ENCODE peak calls at places on chromosomes 12 and 14, in six cellular contexts. Z is CD4-positive, alpha-beta T cell; G is activated CD8-positive, alpha-beta T cell treated with anti-CD3 and anti-CD28 coated beads for 36 hours; H is fibroblast of pulmonary artery; K is pancreas; F is lower leg skin. Q is an unnamed sample.

GRCh38 chr14:20782280-20782890 is 1.3 kb downstream of the RNASE6 start:
- DNase-seq in Z (no peak), G (peak), H (no peak), K (no peak), F (no peak), Q (no peak)

GRCh38 chr14:102938191-102938590 is 15.7 kb downstream of the AMN start:
- DNase-seq in Z (no peak), G (no peak), H (no peak), K (no peak), F (no peak), Q (no peak)

GRCh38 chr14:25150934-25151790 is 101.2 kb upstream of the STXBP6 start:
- DNase-seq in Z (no peak), G (no peak), H (peak), K (no peak), F (no peak), Q (peak)

GRCh38 chr12:30461011-30461670 is 234.5 kb downstream of the IPO8 start:
- DNase-seq in Z (no peak), G (no peak), H (no peak), K (no peak), F (no peak), Q (no peak)

GRCh38 chr12:104063712-104064030 is 660 bp upstream of the HCFC2 start:
- DNase-seq in Z (no peak), G (peak), H (peak), K (no peak), F (no peak), Q (no peak)

GRCh38 chr14:70753518-70753953 is 55.8 kb downstream of the MAP3K9 start:
- DNase-seq in Z (no peak), G (no peak), H (no peak), K (peak), F (no peak), Q (no peak)

GRCh38 chr12:74971201-74971600 is 238.4 kb downstream of the KCNC2 start:
- DNase-seq in Z (no peak), G (no peak), H (no peak), K (no peak), F (no peak), Q (no peak)

GRCh38 chr14:69631509-69631908 is 20.1 kb downstream of the SUSD6 start:
- DNase-seq in Z (no peak), G (no peak), H (no peak), K (no peak), F (no peak), Q (no peak)

GRCh38 chr12:108459106-108459505 is 56.0 kb upstream of the FICD start:
- DNase-seq in Z (no peak), G (no peak), H (no peak), K (no peak), F (no peak), Q (no peak)

GRCh38 chr14:22689186-22689585 is 45.0 kb upstream of the OR6J1 start:
- DNase-seq in Z (no peak), G (peak), H (peak), K (peak), F (no peak), Q (no peak)

GRCh38 chr14:103711516-103712431 is 3.5 kb downstream of the XRCC3 start:
- DNase-seq in Z (no peak), G (no peak), H (no peak), K (peak), F (no peak), Q (no peak)

GRCh38 chr12:1827806-1828805 is 7.7 kb downstream of the LRTM2 start:
- DNase-seq in Z (no peak), G (no peak), H (no peak), K (no peak), F (no peak), Q (no peak)

GRCh38 chr14:22871962-22872832 is 657 bp downstream of the LRP10 start:
- DNase-seq in Z (peak), G (peak), H (peak), K (peak), F (peak), Q (peak)

GRCh38 chr14:75175677-75176141 is 703 bp downstream of the TMED10 start:
- DNase-seq in Z (no peak), G (no peak), H (no peak), K (no peak), F (no peak), Q (no peak)

GRCh38 chr14:35932659-35933159 is 106.6 kb downstream of the BRMS1L start:
- DNase-seq in Z (no peak), G (peak), H (no peak), K (no peak), F (no peak), Q (peak)

GRCh38 chr12:64110864-64111263 is 111.2 kb downstream of the KICS2 start:
- DNase-seq in Z (no peak), G (no peak), H (no peak), K (no peak), F (no peak), Q (no peak)

GRCh38 chr14:60862283-60862682 is 118.6 kb downstream of the TRMT5 start:
- DNase-seq in Z (no peak), G (no peak), H (peak), K (peak), F (peak), Q (no peak)

GRCh38 chr14:95482967-95483842 is 33.2 kb downstream of the SYNE3 start:
- DNase-seq in Z (no peak), G (no peak), H (peak), K (peak), F (peak), Q (no peak)

GRCh38 chr14:59959663-59960062 is 39.7 kb downstream of the LRRC9 start:
- DNase-seq in Z (no peak), G (no peak), H (no peak), K (no peak), F (no peak), Q (no peak)

GRCh38 chr12:45648070-45648469 is 81.4 kb upstream of the ARID2 start:
- DNase-seq in Z (no peak), G (no peak), H (no peak), K (peak), F (no peak), Q (no peak)

DNA sequence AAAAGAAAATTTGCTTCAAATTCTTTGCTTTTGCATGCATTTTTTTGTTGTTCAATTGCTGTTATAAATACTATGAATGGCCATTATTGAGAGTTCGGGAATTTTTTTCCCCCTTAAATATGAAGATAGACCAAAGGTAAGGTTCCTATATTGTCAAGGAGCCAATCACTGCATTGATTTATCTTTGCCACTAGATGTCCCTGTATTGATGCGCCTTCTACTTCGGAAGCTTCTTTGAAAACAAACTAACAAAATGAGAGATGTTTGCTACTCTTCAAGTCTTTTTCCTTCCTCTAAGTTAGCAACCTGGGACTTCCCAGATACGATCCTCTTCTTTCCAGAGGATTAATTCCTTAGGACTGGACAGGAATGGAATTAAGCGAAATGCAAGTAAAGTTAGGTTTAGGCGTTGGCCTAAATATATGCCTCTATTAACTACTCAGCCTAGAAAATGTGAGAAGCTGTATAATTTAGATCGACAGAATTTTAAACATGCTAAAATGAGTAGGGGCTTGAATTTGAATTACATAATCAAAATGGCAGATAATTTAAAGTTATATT is 318.1 kb downstream of the AEBP2 start:
- DNase-seq in Z (no peak), G (no peak), H (peak), K (no peak), F (no peak), Q (no peak)
- TF ChIP-seq CTCF in Z (no peak), G (peak), H (peak), K (peak), F (no peak), Q (peak)

DNA sequence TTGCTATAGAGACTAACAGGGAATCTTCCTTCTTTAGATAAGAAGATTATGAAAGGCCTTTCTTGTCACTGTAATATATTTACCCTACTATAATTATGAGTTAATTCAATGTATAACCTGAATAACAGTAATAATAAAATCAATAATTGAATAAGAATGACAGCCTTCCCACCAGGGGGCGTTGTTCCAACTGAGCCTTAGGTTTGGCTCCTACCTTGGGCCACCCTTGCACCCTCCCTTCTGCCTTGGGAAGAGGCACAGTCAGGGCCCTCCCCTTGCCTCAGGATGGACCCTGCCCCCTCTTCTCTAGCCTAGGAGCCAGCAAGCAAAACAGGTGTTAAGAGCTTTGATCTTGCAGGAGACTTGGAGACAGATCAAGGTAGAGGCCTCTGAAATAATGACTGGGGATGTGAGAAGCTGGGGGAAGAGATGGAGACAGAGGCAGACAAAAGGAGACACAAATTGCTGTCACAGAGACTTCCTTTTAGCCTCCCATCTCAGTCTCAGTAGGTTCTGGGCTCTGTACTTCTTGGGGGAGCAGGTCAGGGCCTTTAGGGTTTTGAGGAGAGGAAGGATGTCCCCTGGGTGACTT is 40.1 kb upstream of the CISTR start:
- DNase-seq in Z (peak), G (peak), H (no peak), K (peak), F (no peak), Q (peak)
- TF ChIP-seq CTCF in Z (peak), G (peak), H (peak), K (no peak), F (no peak), Q (peak)

GRCh38 chr14:91365552-91365951 is 52.1 kb downstream of the CCDC88C start:
- DNase-seq in Z (no peak), G (no peak), H (no peak), K (no peak), F (no peak), Q (no peak)
- TF ChIP-seq CTCF in Z (no peak), G (no peak), H (no peak), K (no peak), F (no peak), Q (no peak)

GRCh38 chr12:10900972-10901371 is 8.4 kb downstream of the TAS2R13 start:
- DNase-seq in Z (no peak), G (no peak), H (no peak), K (no peak), F (no peak), Q (no peak)

GRCh38 chr12:10904686-10905085 is 4.7 kb downstream of the TAS2R13 start:
- DNase-seq in Z (no peak), G (no peak), H (no peak), K (no peak), F (no peak), Q (no peak)

GRCh38 chr12:10900530-10900929 is 8.8 kb downstream of the TAS2R13 start:
- DNase-seq in Z (no peak), G (no peak), H (no peak), K (no peak), F (no peak), Q (no peak)

GRCh38 chr12:10896854-10897253 is 12.5 kb downstream of the TAS2R13 start:
- DNase-seq in Z (no peak), G (no peak), H (no peak), K (no peak), F (no peak), Q (no peak)

DNA sequence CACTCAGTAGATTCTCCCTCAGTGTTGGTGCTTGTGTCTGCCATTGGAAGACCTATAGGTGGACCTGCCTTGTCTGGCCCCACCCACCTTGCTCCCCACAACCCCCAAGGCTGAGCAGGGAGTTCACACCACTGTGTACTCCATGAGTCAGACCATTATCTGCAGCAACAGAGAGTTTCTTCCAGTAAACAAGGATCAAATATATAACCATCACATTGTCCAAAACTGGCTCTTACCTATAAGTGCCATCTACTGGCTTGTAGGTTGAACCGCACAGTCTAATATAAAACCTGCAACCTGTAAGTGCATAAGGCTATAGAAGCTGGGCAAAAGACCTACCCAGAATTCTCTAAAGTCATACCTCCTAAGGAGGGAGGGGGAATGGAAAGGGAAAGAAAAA is 7.9 kb downstream of the TAS2R13 start:
- DNase-seq in Z (no peak), G (no peak), H (peak), K (no peak), F (no peak), Q (no peak)
- TF ChIP-seq CTCF in Z (no peak), G (no peak), H (peak), K (no peak), F (no peak), Q (no peak)

Q was measured in GM20000.